ENCODE peak calls at places on chromosomes 1 and 21, in eight cellular contexts. Q is epithelial cell of esophagus; D is stimulated activated CD8-positive, alpha-beta memory T cell treated with anti-CD3 and anti-CD28 coated beads, Interleukin-15, amount 100 ng/mL, for 24 hours; X is C1 segment of cervical spinal cord; C is brain pericyte; P is lung; E is pulmonary artery endothelial cell; O is naive thymus-derived CD8-positive, alpha-beta T cell. F is an unnamed sample.
A peak's percentile ranks its signal among the peaks of the same experiment; 100 is the strongest.

GRCh38 chr1:15956150-15956549 is 19.8 kb downstream of the ZBTB17 start:
- DNase-seq in Q (peak; percentile 43), E (no peak), P (no peak), D (no peak), C (no peak), O (no peak), X (no peak), F (no peak)

GRCh38 chr1:58971629-58972140 is 187.8 kb upstream of the JUN start:
- DNase-seq in X (no peak), P (no peak), E (no peak), O (no peak), Q (peak; percentile 82), D (no peak), C (no peak), F (no peak)

GRCh38 chr1:214581785-214582184 is 21.2 kb upstream of the CENPF start:
- DNase-seq in Q (peak; percentile 88), C (no peak), E (no peak), D (no peak), X (no peak), P (no peak), O (no peak), F (no peak)

GRCh38 chr1:116713474-116713873 is 40.8 kb upstream of the CD2 start:
- DNase-seq in P (no peak), Q (no peak), E (no peak), D (no peak), C (no peak), O (no peak), X (no peak), F (no peak)

GRCh38 chr1:32151319-32151787 is 28.1 kb upstream of the TXLNA start:
- DNase-seq in Q (peak; percentile 60), X (no peak), P (no peak), C (peak; percentile 38), D (no peak), E (no peak), O (no peak), F (peak; percentile 41)

GRCh38 chr1:201876148-201876547 is 12.6 kb upstream of the SHISA4 start:
- DNase-seq in D (no peak), X (no peak), P (no peak), O (no peak), C (no peak), Q (peak; percentile 29), E (no peak), F (no peak)

GRCh38 chr1:89897347-89898133 is 76.7 kb downstream of the LRRC8D start:
- DNase-seq in D (no peak), C (no peak), O (no peak), X (no peak), E (no peak), P (no peak), Q (no peak), F (no peak)

GRCh38 chr1:55169126-55169525 is 46.0 kb downstream of the USP24 start:
- DNase-seq in P (no peak), O (no peak), C (no peak), D (no peak), Q (no peak), X (no peak), E (no peak), F (no peak)

GRCh38 chr1:205493241-205494085 is 11.0 kb upstream of the CDK18 start:
- DNase-seq in O (no peak), P (no peak), D (no peak), C (peak; percentile 64), X (no peak), Q (peak; percentile 77), E (no peak), F (peak; percentile 62)

GRCh38 chr21:36355071-36355680 is 30.0 kb upstream of the CHAF1B start:
- DNase-seq in X (peak; percentile 7), E (no peak), O (no peak), P (no peak), D (no peak), Q (no peak), C (no peak), F (no peak)

GRCh38 chr21:44947111-44947929 is 7.5 kb downstream of the SLX9 start:
- DNase-seq in E (no peak), P (no peak), O (no peak), Q (peak; percentile 67), X (no peak), C (no peak), D (no peak), F (no peak)

GRCh38 chr1:160096491-160097116 is 1.8 kb downstream of the IGSF8 start:
- DNase-seq in P (no peak), O (no peak), Q (peak; percentile 97), C (no peak), E (no peak), D (no peak), X (peak; percentile 41), F (no peak)

GRCh38 chr1:40270152-40270834 is 12.3 kb downstream of the ZMPSTE24 start:
- DNase-seq in O (no peak), E (no peak), X (no peak), P (no peak), Q (peak; percentile 84), C (no peak), D (no peak), F (no peak)

GRCh38 chr1:158149175-158149574 is 31.5 kb upstream of the CD1D start:
- DNase-seq in D (no peak), E (no peak), Q (no peak), P (no peak), C (no peak), O (no peak), X (peak; percentile 36), F (no peak)

GRCh38 chr21:45548711-45549491 is 6.7 kb upstream of the SLC19A1 start:
- DNase-seq in P (no peak), E (no peak), C (no peak), D (no peak), Q (no peak), X (no peak), O (no peak), F (no peak)

GRCh38 chr1:3652538-3653285 is 396 bp downstream of the TP73 start:
- DNase-seq in X (no peak), E (no peak), C (no peak), O (no peak), Q (no peak), P (no peak), D (no peak), F (no peak)

GRCh38 chr1:40901886-40902633 is 39.9 kb upstream of the CITED4 start:
- DNase-seq in E (no peak), Q (peak; percentile 89), O (no peak), C (peak; percentile 84), P (no peak), X (no peak), D (no peak), F (peak; percentile 84)

GRCh38 chr1:50419907-50420248 is 3.4 kb downstream of the DMRTA2 start:
- DNase-seq in E (no peak), Q (no peak), O (no peak), D (no peak), X (no peak), P (no peak), C (no peak), F (no peak)

GRCh38 chr1:6010554-6010953 is 18.3 kb upstream of the NPHP4 start:
- DNase-seq in E (no peak), O (no peak), Q (no peak), D (no peak), X (no peak), C (no peak), P (no peak), F (no peak)

GRCh38 chr1:7989762-7990428 is 28.4 kb downstream of the PARK7 start:
- DNase-seq in O (no peak), D (no peak), C (no peak), X (no peak), E (no peak), Q (no peak), P (no peak), F (no peak)

GRCh38 chr1:115255154-115255553 is 82.9 kb downstream of the NGF start:
- DNase-seq in Q (peak; percentile 16), P (no peak), E (no peak), D (no peak), C (no peak), O (no peak), X (no peak), F (no peak)

GRCh38 chr1:186244825-186245224 is 130.2 kb downstream of the TPR start:
- DNase-seq in D (no peak), X (no peak), Q (peak; percentile 19), P (no peak), C (no peak), O (no peak), E (no peak), F (no peak)

GRCh38 chr1:232973652-232974611 is 23.5 kb downstream of the NTPCR start:
- DNase-seq in E (no peak), X (no peak), Q (no peak), C (no peak), P (no peak), D (no peak), O (no peak), F (no peak)

GRCh38 chr1:41712687-41713086 is 206.0 kb downstream of the HIVEP3 start:
- DNase-seq in E (no peak), D (no peak), P (no peak), Q (no peak), O (no peak), X (no peak), C (no peak), F (no peak)

GRCh38 chr1:198278922-198279321 is 122.1 kb downstream of the NEK7 start:
- DNase-seq in E (no peak), D (no peak), X (no peak), P (no peak), O (no peak), C (no peak), Q (no peak), F (no peak)

GRCh38 chr1:155297431-155297830 is 3.8 kb downstream of the PKLR start:
- DNase-seq in D (no peak), C (no peak), E (no peak), X (no peak), Q (no peak), P (no peak), O (no peak), F (no peak)

GRCh38 chr1:178646821-178647220 is 78.2 kb upstream of the RALGPS2 start:
- DNase-seq in O (no peak), P (no peak), E (no peak), D (no peak), Q (no peak), C (no peak), X (no peak), F (no peak)

GRCh38 chr1:157994704-157995540 is 1.5 kb downstream of the KIRREL1 start:
- DNase-seq in P (no peak), E (no peak), Q (peak; percentile 43), D (no peak), C (no peak), O (no peak), X (no peak), F (no peak)

GRCh38 chr1:156920233-156921052 is at the start of gene LRRC71:
- DNase-seq in D (peak; percentile 60), O (no peak), Q (peak; percentile 73), P (peak; percentile 72), E (no peak), C (no peak), X (peak; percentile 20), F (no peak)

GRCh38 chr21:46056450-46056903 is 41.4 kb upstream of the COL6A2 start:
- DNase-seq in O (no peak), C (no peak), Q (no peak), X (no peak), D (no peak), E (no peak), P (peak; percentile 59), F (no peak)

GRCh38 chr21:42298657-42299056 is 16.6 kb downstream of the TFF3 start:
- DNase-seq in X (no peak), E (no peak), O (no peak), Q (no peak), D (no peak), C (no peak), P (no peak), F (no peak)

F was measured in smooth muscle cell of the brain vasculature.